ENCODE peak calls at places on chromosomes 3 and 15, in four cellular contexts. One of them, this sample, is unnamed.

GRCh38 chr15:80162059-80162554 is 9.3 kb downstream of the FAH start:
- DNase-seq in stimulated activated CD4-positive, alpha-beta T cell treated with anti-CD3 and anti-CD28 coated beads, Interleukin-12 subunit alpha, Interleukin-12 subunit beta, amount 100 ng/mL, for 48 hours: no peak
- DNase-seq in adrenal gland: peak
- DNase-seq in HEK293T: no peak
- DNase-seq in this sample: no peak

GRCh38 chr3:54962200-54962599 is 34.3 kb upstream of the LRTM1 start:
- DNase-seq in HEK293T: no peak
- DNase-seq in adrenal gland: no peak
- DNase-seq in stimulated activated CD4-positive, alpha-beta T cell treated with anti-CD3 and anti-CD28 coated beads, Interleukin-12 subunit alpha, Interleukin-12 subunit beta, amount 100 ng/mL, for 48 hours: no peak
- DNase-seq in this sample: no peak

GRCh38 chr15:71323604-71324003 is 208.3 kb downstream of the THSD4 start:
- DNase-seq in HEK293T: no peak
- DNase-seq in stimulated activated CD4-positive, alpha-beta T cell treated with anti-CD3 and anti-CD28 coated beads, Interleukin-12 subunit alpha, Interleukin-12 subunit beta, amount 100 ng/mL, for 48 hours: no peak
- DNase-seq in adrenal gland: no peak
- DNase-seq in this sample: no peak

GRCh38 chr3:52849656-52850055 is 14.8 kb upstream of the MUSTN1 start:
- DNase-seq in adrenal gland: no peak
- DNase-seq in HEK293T: no peak
- DNase-seq in stimulated activated CD4-positive, alpha-beta T cell treated with anti-CD3 and anti-CD28 coated beads, Interleukin-12 subunit alpha, Interleukin-12 subunit beta, amount 100 ng/mL, for 48 hours: no peak
- DNase-seq in this sample: no peak

GRCh38 chr3:45816544-45816943 is 20.2 kb upstream of the SLC6A20 start:
- DNase-seq in stimulated activated CD4-positive, alpha-beta T cell treated with anti-CD3 and anti-CD28 coated beads, Interleukin-12 subunit alpha, Interleukin-12 subunit beta, amount 100 ng/mL, for 48 hours: no peak
- DNase-seq in adrenal gland: peak
- DNase-seq in HEK293T: no peak
- DNase-seq in this sample: no peak

GRCh38 chr3:39267631-39268553 is 11.9 kb downstream of the CX3CR1 start:
- DNase-seq in adrenal gland: no peak
- DNase-seq in stimulated activated CD4-positive, alpha-beta T cell treated with anti-CD3 and anti-CD28 coated beads, Interleukin-12 subunit alpha, Interleukin-12 subunit beta, amount 100 ng/mL, for 48 hours: peak
- DNase-seq in HEK293T: no peak
- DNase-seq in this sample: no peak

GRCh38 chr15:60362318-60363023 is 35.3 kb downstream of the ANXA2 start:
- DNase-seq in HEK293T: no peak
- DNase-seq in stimulated activated CD4-positive, alpha-beta T cell treated with anti-CD3 and anti-CD28 coated beads, Interleukin-12 subunit alpha, Interleukin-12 subunit beta, amount 100 ng/mL, for 48 hours: peak
- DNase-seq in adrenal gland: no peak
- DNase-seq in this sample: no peak

GRCh38 chr3:162647321-162647720 is 1150.7 kb downstream of the OTOL1 start:
- DNase-seq in stimulated activated CD4-positive, alpha-beta T cell treated with anti-CD3 and anti-CD28 coated beads, Interleukin-12 subunit alpha, Interleukin-12 subunit beta, amount 100 ng/mL, for 48 hours: no peak
- DNase-seq in HEK293T: no peak
- DNase-seq in adrenal gland: no peak
- DNase-seq in this sample: no peak

GRCh38 chr15:63598467-63599400 is 1.5 kb downstream of the FBXL22 start:
- DNase-seq in adrenal gland: no peak
- DNase-seq in stimulated activated CD4-positive, alpha-beta T cell treated with anti-CD3 and anti-CD28 coated beads, Interleukin-12 subunit alpha, Interleukin-12 subunit beta, amount 100 ng/mL, for 48 hours: no peak
- DNase-seq in HEK293T: no peak
- DNase-seq in this sample: no peak

GRCh38 chr3:73448761-73449290 is 175.9 kb downstream of the PDZRN3 start:
- DNase-seq in stimulated activated CD4-positive, alpha-beta T cell treated with anti-CD3 and anti-CD28 coated beads, Interleukin-12 subunit alpha, Interleukin-12 subunit beta, amount 100 ng/mL, for 48 hours: no peak
- DNase-seq in adrenal gland: no peak
- DNase-seq in HEK293T: no peak
- DNase-seq in this sample: no peak

GRCh38 chr3:52346623-52347530 is 30.8 kb downstream of the DNAH1 start:
- DNase-seq in HEK293T: no peak
- DNase-seq in stimulated activated CD4-positive, alpha-beta T cell treated with anti-CD3 and anti-CD28 coated beads, Interleukin-12 subunit alpha, Interleukin-12 subunit beta, amount 100 ng/mL, for 48 hours: no peak
- DNase-seq in adrenal gland: peak
- DNase-seq in this sample: no peak

GRCh38 chr3:46700772-46701171 is 420 bp upstream of the TMIE start:
- DNase-seq in adrenal gland: peak
- DNase-seq in stimulated activated CD4-positive, alpha-beta T cell treated with anti-CD3 and anti-CD28 coated beads, Interleukin-12 subunit alpha, Interleukin-12 subunit beta, amount 100 ng/mL, for 48 hours: no peak
- DNase-seq in HEK293T: no peak
- DNase-seq in this sample: peak

GRCh38 chr3:48478631-48479555 is 25.1 kb downstream of the SHISA5 start:
- DNase-seq in adrenal gland: peak
- DNase-seq in HEK293T: peak
- DNase-seq in stimulated activated CD4-positive, alpha-beta T cell treated with anti-CD3 and anti-CD28 coated beads, Interleukin-12 subunit alpha, Interleukin-12 subunit beta, amount 100 ng/mL, for 48 hours: no peak
- DNase-seq in this sample: no peak

This sample was measured in amygdala.